ENCODE peak calls at places on chromosomes 5 and 9, in four cellular contexts. One of them, this sample, is unnamed.

GRCh38 chr9:73219985-73220626 is 68.4 kb downstream of the ANXA1 start:
- DNase-seq in K562: no peak
- DNase-seq in mucosa of descending colon: no peak
- DNase-seq in heart right ventricle: no peak
- DNase-seq in this sample: no peak

GRCh38 chr9:99712214-99712613 is 109.5 kb upstream of the NR4A3 start:
- DNase-seq in mucosa of descending colon: no peak
- DNase-seq in K562: no peak
- DNase-seq in heart right ventricle: no peak
- DNase-seq in this sample: no peak

GRCh38 chr5:173778152-173778782 is 109.9 kb upstream of the CPEB4 start:
- DNase-seq in mucosa of descending colon: no peak
- DNase-seq in K562: no peak
- DNase-seq in heart right ventricle: no peak
- DNase-seq in this sample: no peak

GRCh38 chr9:132801659-132802058 is 76.4 kb downstream of the AK8 start:
- DNase-seq in heart right ventricle: no peak
- DNase-seq in K562: no peak
- DNase-seq in mucosa of descending colon: no peak
- DNase-seq in this sample: no peak

GRCh38 chr5:157770665-157771064 is 27.2 kb downstream of the LSM11 start:
- DNase-seq in mucosa of descending colon: no peak
- DNase-seq in K562: no peak
- DNase-seq in heart right ventricle: no peak
- DNase-seq in this sample: no peak

GRCh38 chr5:73214921-73215490 is 42.0 kb downstream of the TMEM174 start:
- DNase-seq in mucosa of descending colon: no peak
- DNase-seq in heart right ventricle: no peak
- DNase-seq in K562: no peak
- DNase-seq in this sample: no peak

GRCh38 chr5:141517321-141517720 is 28.4 kb downstream of the PCDHGC5 start:
- DNase-seq in K562: no peak
- DNase-seq in heart right ventricle: no peak
- DNase-seq in mucosa of descending colon: no peak
- DNase-seq in this sample: no peak

GRCh38 chr5:175104682-175105081 is 339.3 kb downstream of the DRD1 start:
- DNase-seq in K562: no peak
- DNase-seq in heart right ventricle: no peak
- DNase-seq in mucosa of descending colon: no peak
- DNase-seq in this sample: no peak

GRCh38 chr5:40437452-40437861 is 242.3 kb upstream of the PTGER4 start:
- DNase-seq in heart right ventricle: no peak
- DNase-seq in mucosa of descending colon: no peak
- DNase-seq in K562: no peak
- DNase-seq in this sample: no peak

GRCh38 chr5:178298283-178298807 is 65.7 kb upstream of the PHYKPL start:
- DNase-seq in K562: no peak
- DNase-seq in heart right ventricle: no peak
- DNase-seq in mucosa of descending colon: no peak
- DNase-seq in this sample: peak

GRCh38 chr5:4862500-4862899 is 277.6 kb upstream of the ADAMTS16 start:
- DNase-seq in K562: peak
- DNase-seq in mucosa of descending colon: no peak
- DNase-seq in heart right ventricle: no peak
- DNase-seq in this sample: no peak

GRCh38 chr5:135444881-135445280 is 2.3 kb downstream of the DCANP1 start:
- DNase-seq in K562: no peak
- DNase-seq in heart right ventricle: no peak
- DNase-seq in mucosa of descending colon: no peak
- DNase-seq in this sample: peak

GRCh38 chr5:176647870-176648466 is 684 bp downstream of the TSPAN17 start:
- DNase-seq in mucosa of descending colon: peak
- DNase-seq in K562: peak
- DNase-seq in heart right ventricle: peak
- DNase-seq in this sample: peak

GRCh38 chr9:112586600-112587155 is 100.1 kb downstream of the KIAA1958 start:
- DNase-seq in mucosa of descending colon: no peak
- DNase-seq in heart right ventricle: no peak
- DNase-seq in K562: no peak
- DNase-seq in this sample: no peak

GRCh38 chr9:83062011-83062652 is 810 bp downstream of the RASEF start:
- DNase-seq in mucosa of descending colon: peak
- DNase-seq in heart right ventricle: no peak
- DNase-seq in K562: no peak
- DNase-seq in this sample: peak

GRCh38 chr5:180631549-180632392 is 17.6 kb downstream of the FLT4 start:
- DNase-seq in mucosa of descending colon: no peak
- DNase-seq in heart right ventricle: no peak
- DNase-seq in K562: no peak
- DNase-seq in this sample: peak

GRCh38 chr9:20508242-20508641 is 114.1 kb downstream of the MLLT3 start:
- DNase-seq in heart right ventricle: no peak
- DNase-seq in K562: no peak
- DNase-seq in mucosa of descending colon: no peak
- DNase-seq in this sample: no peak

GRCh38 chr5:148843510-148844318 is 17.3 kb downstream of the ADRB2 start:
- DNase-seq in K562: no peak
- DNase-seq in heart right ventricle: no peak
- DNase-seq in mucosa of descending colon: no peak
- DNase-seq in this sample: no peak

GRCh38 chr5:134086215-134086942 is 28.1 kb upstream of the TCF7 start:
- DNase-seq in mucosa of descending colon: no peak
- DNase-seq in K562: no peak
- DNase-seq in heart right ventricle: no peak
- DNase-seq in this sample: no peak

GRCh38 chr9:68844623-68845612 is 139.9 kb downstream of the PIP5K1B start:
- DNase-seq in K562: peak
- DNase-seq in mucosa of descending colon: peak
- DNase-seq in heart right ventricle: peak
- DNase-seq in this sample: no peak

GRCh38 chr5:134025786-134026185 is 21.0 kb upstream of the VDAC1 start:
- DNase-seq in K562: no peak
- DNase-seq in mucosa of descending colon: no peak
- DNase-seq in heart right ventricle: no peak
- DNase-seq in this sample: no peak

GRCh38 chr9:86097510-86098224 is 1.7 kb downstream of the GOLM1 start:
- DNase-seq in mucosa of descending colon: peak
- DNase-seq in K562: no peak
- DNase-seq in heart right ventricle: no peak
- DNase-seq in this sample: no peak

GRCh38 chr5:96292582-96293247 is 140.3 kb downstream of the PCSK1 start:
- DNase-seq in K562: no peak
- DNase-seq in heart right ventricle: no peak
- DNase-seq in mucosa of descending colon: no peak
- DNase-seq in this sample: no peak

GRCh38 chr9:120014751-120015235 is 565.2 kb downstream of the CDK5RAP2 start:
- DNase-seq in mucosa of descending colon: no peak
- DNase-seq in heart right ventricle: no peak
- DNase-seq in K562: no peak
- DNase-seq in this sample: no peak

GRCh38 chr9:129164246-129164930 is 13.7 kb downstream of the IER5L start:
- DNase-seq in mucosa of descending colon: peak
- DNase-seq in heart right ventricle: peak
- DNase-seq in K562: no peak
- DNase-seq in this sample: no peak

GRCh38 chr9:117744390-117744789 is 40.2 kb downstream of the TLR4 start:
- DNase-seq in mucosa of descending colon: no peak
- DNase-seq in K562: no peak
- DNase-seq in heart right ventricle: no peak
- DNase-seq in this sample: no peak

GRCh38 chr5:14453486-14453885 is 128.1 kb upstream of the OTULINL start:
- DNase-seq in K562: no peak
- DNase-seq in mucosa of descending colon: no peak
- DNase-seq in heart right ventricle: no peak
- DNase-seq in this sample: no peak

GRCh38 chr9:127570533-127571111 is 41.5 kb upstream of the STXBP1 start:
- DNase-seq in K562: no peak
- DNase-seq in heart right ventricle: no peak
- DNase-seq in mucosa of descending colon: no peak
- DNase-seq in this sample: no peak

GRCh38 chr5:66239034-66239433 is 94.9 kb downstream of the SREK1 start:
- DNase-seq in K562: no peak
- DNase-seq in heart right ventricle: no peak
- DNase-seq in mucosa of descending colon: no peak
- DNase-seq in this sample: no peak

GRCh38 chr9:77454668-77455067 is 193.5 kb downstream of the GNA14 start:
- DNase-seq in heart right ventricle: no peak
- DNase-seq in K562: no peak
- DNase-seq in mucosa of descending colon: no peak
- DNase-seq in this sample: no peak

GRCh38 chr9:77453857-77454647 is 194.1 kb downstream of the GNA14 start:
- DNase-seq in K562: no peak
- DNase-seq in heart right ventricle: no peak
- DNase-seq in mucosa of descending colon: no peak
- DNase-seq in this sample: no peak

GRCh38 chr9:77457916-77458592 is 190.1 kb downstream of the GNA14 start:
- DNase-seq in mucosa of descending colon: peak
- DNase-seq in heart right ventricle: no peak
- DNase-seq in K562: peak
- DNase-seq in this sample: no peak

GRCh38 chr9:77456829-77457437 is 191.2 kb downstream of the GNA14 start:
- DNase-seq in K562: peak
- DNase-seq in mucosa of descending colon: peak
- DNase-seq in heart right ventricle: peak
- DNase-seq in this sample: peak

GRCh38 chr9:77455312-77455927 is 192.7 kb downstream of the GNA14 start:
- DNase-seq in mucosa of descending colon: peak
- DNase-seq in heart right ventricle: no peak
- DNase-seq in K562: peak
- DNase-seq in this sample: no peak
- TF ChIP-seq CTCF in mucosa of descending colon: peak
- TF ChIP-seq CTCF in heart right ventricle: peak
- TF ChIP-seq CTCF in K562: peak
- TF ChIP-seq CTCF in this sample: peak

GRCh38 chr5:78295035-78295961 is 800 bp upstream of the AP3B1 start:
- DNase-seq in K562: peak
- DNase-seq in heart right ventricle: peak
- DNase-seq in mucosa of descending colon: peak
- DNase-seq in this sample: peak

GRCh38 chr5:78300464-78301045 is 6.1 kb upstream of the AP3B1 start:
- DNase-seq in mucosa of descending colon: no peak
- DNase-seq in K562: no peak
- DNase-seq in heart right ventricle: no peak
- DNase-seq in this sample: no peak
- TF ChIP-seq CTCF in mucosa of descending colon: no peak
- TF ChIP-seq CTCF in K562: no peak
- TF ChIP-seq CTCF in heart right ventricle: peak
- TF ChIP-seq CTCF in this sample: peak

GRCh38 chr5:106121972-106122605 is 1548.6 kb downstream of the EFNA5 start:
- DNase-seq in K562: peak
- DNase-seq in mucosa of descending colon: peak
- DNase-seq in heart right ventricle: no peak
- DNase-seq in this sample: peak
- TF ChIP-seq CTCF in K562: peak
- TF ChIP-seq CTCF in mucosa of descending colon: peak
- TF ChIP-seq CTCF in heart right ventricle: peak
- TF ChIP-seq CTCF in this sample: peak

DNA sequence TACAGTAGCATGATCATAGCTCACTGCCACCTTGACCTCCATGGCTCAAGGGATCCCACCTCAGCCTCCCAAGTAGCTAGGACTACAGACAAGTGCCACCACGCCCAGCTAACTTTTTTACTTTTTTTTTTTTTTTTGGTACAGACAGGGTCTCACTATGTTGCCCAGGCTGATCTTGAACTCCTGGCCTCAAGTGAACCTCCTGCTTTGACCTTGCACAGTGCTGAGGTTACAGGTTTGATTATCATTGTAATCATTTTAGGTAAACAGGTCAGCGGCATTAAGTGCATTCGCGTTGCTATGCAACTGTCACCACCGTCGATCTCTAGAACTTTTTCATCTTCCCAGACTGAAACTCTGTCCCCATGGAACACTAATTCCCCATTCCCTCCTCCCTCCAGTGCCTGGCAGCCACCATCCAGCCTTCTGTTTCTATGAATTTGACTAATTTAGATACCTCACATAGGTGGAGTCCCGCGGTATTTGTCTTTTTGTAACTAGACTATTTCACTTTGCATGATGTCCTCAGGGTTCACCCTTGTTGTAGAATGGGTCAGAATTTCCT is 5.8 kb upstream of the CARD19 start:
- DNase-seq in K562: no peak
- DNase-seq in mucosa of descending colon: no peak
- DNase-seq in heart right ventricle: no peak
- DNase-seq in this sample: peak
- TF ChIP-seq CTCF in K562: no peak
- TF ChIP-seq CTCF in mucosa of descending colon: no peak
- TF ChIP-seq CTCF in heart right ventricle: no peak
- TF ChIP-seq CTCF in this sample: no peak

GRCh38 chr5:99077254-99077640 is 148.4 kb upstream of the CHD1 start:
- DNase-seq in mucosa of descending colon: no peak
- DNase-seq in heart right ventricle: no peak
- DNase-seq in K562: no peak
- DNase-seq in this sample: no peak
- TF ChIP-seq CTCF in mucosa of descending colon: no peak
- TF ChIP-seq CTCF in heart right ventricle: no peak
- TF ChIP-seq CTCF in K562: no peak
- TF ChIP-seq CTCF in this sample: no peak

GRCh38 chr9:137213160-137214060 is 7.9 kb downstream of the NDOR1 start:
- DNase-seq in heart right ventricle: no peak
- DNase-seq in K562: no peak
- DNase-seq in mucosa of descending colon: peak
- DNase-seq in this sample: no peak
- TF ChIP-seq CTCF in heart right ventricle: no peak
- TF ChIP-seq CTCF in K562: peak
- TF ChIP-seq CTCF in mucosa of descending colon: no peak
- TF ChIP-seq CTCF in this sample: no peak

This sample was measured in upper lobe of right lung.